ENCODE peak calls at places on chromosomes 12 and 14, in six cellular contexts. Z is HepG2, X is HCT116, Q is K562, F is SK-N-SH, W is GM12878. N is an unnamed sample.
A peak's percentile ranks its signal among the peaks of the same experiment; 100 is the strongest.

GRCh38 chr14:77059276-77059934 is 30.9 kb upstream of the IRF2BPL start:
- DNase-seq in W (no peak), F (no peak), X (peak; percentile 67), Q (peak; percentile 77), Z (peak; percentile 51), N (peak; percentile 82)

GRCh38 chr12:47828967-47829482 is 9.3 kb upstream of the HDAC7 start:
- DNase-seq in F (peak; percentile 83), Z (no peak), W (no peak), X (peak; percentile 41), Q (peak; percentile 87), N (peak; percentile 76)

GRCh38 chr14:78029471-78030372 is 140.5 kb upstream of the NRXN3 start:
- DNase-seq in Z (no peak), Q (peak; percentile 16), W (no peak), X (no peak), F (no peak), N (peak; percentile 75)

GRCh38 chr12:4962539-4963486 is 53.1 kb downstream of the KCNA1 start:
- DNase-seq in Z (no peak), W (no peak), X (no peak), Q (no peak), F (no peak), N (no peak)

GRCh38 chr14:101740981-101741380 is 20.5 kb upstream of the PPP2R5C start:
- DNase-seq in Q (no peak), Z (no peak), X (no peak), F (no peak), W (no peak), N (no peak)

GRCh38 chr14:20683125-20683895 is 1.1 kb upstream of the RNASE4 start:
- DNase-seq in X (peak; percentile 91), F (peak; percentile 50), Z (peak; percentile 92), W (peak; percentile 96), Q (peak; percentile 45), N (peak; percentile 89)

GRCh38 chr12:8609061-8609570 is 3.5 kb downstream of the AICDA start:
- DNase-seq in F (peak; percentile 59), W (no peak), X (peak; percentile 35), Z (peak; percentile 28), Q (no peak), N (peak; percentile 66)

GRCh38 chr12:49276304-49277290 is 11.7 kb downstream of the TUBA1C start:
- DNase-seq in Z (no peak), X (no peak), Q (no peak), W (no peak), F (peak; percentile 25), N (no peak)

GRCh38 chr14:105495101-105495989 is 4.3 kb downstream of the TEDC1 start:
- DNase-seq in X (no peak), F (no peak), W (no peak), Q (no peak), Z (no peak), N (no peak)

GRCh38 chr14:104137297-104138097 is 890 bp upstream of the KIF26A start:
- DNase-seq in F (peak; percentile 92), Z (peak; percentile 10), W (no peak), Q (peak; percentile 53), X (no peak), N (peak; percentile 81)

GRCh38 chr12:51082561-51083139 is 746 bp downstream of the CSRNP2 start:
- DNase-seq in F (no peak), X (no peak), W (no peak), Z (peak; percentile 7), Q (no peak), N (peak; percentile 78)

GRCh38 chr12:71456316-71456715 is 16.7 kb downstream of the LGR5 start:
- DNase-seq in W (no peak), X (no peak), Z (no peak), Q (no peak), F (no peak), N (no peak)

GRCh38 chr12:49198431-49199155 is 9.7 kb upstream of the TUBA1A start:
- DNase-seq in Q (no peak), Z (no peak), F (peak; percentile 27), W (no peak), X (no peak), N (peak; percentile 63)

GRCh38 chr14:76867536-76868452 is 41.6 kb downstream of the LRRC74A start:
- DNase-seq in Z (no peak), Q (no peak), X (no peak), F (no peak), W (no peak), N (no peak)

GRCh38 chr12:105561981-105562726 is 231.7 kb downstream of the C12orf75 start:
- DNase-seq in X (peak; percentile 76), Q (no peak), W (no peak), Z (no peak), F (no peak), N (peak; percentile 6)

GRCh38 chr12:24853588-24853987 is 95.3 kb downstream of the BCAT1 start:
- DNase-seq in Q (peak; percentile 14), X (no peak), Z (no peak), W (no peak), F (no peak), N (no peak)

GRCh38 chr12:7797698-7798398 is 8.6 kb downstream of the NANOG start:
- DNase-seq in W (no peak), Z (no peak), F (no peak), Q (no peak), X (no peak), N (no peak)

GRCh38 chr12:65962921-65963883 is 138.9 kb downstream of the HMGA2 start:
- DNase-seq in W (no peak), Z (no peak), F (peak; percentile 5), Q (peak; percentile 8), X (peak; percentile 57), N (peak; percentile 84)

GRCh38 chr14:51304428-51304827 is 64.4 kb downstream of the TMX1 start:
- DNase-seq in Z (no peak), X (no peak), Q (no peak), W (no peak), F (no peak), N (peak; percentile 53)

GRCh38 chr12:127381043-127381668 is 885.8 kb upstream of the TMEM132C start:
- DNase-seq in F (peak; percentile 88), X (peak; percentile 21), Q (peak; percentile 85), Z (peak; percentile 15), W (no peak), N (peak; percentile 79)

DNA sequence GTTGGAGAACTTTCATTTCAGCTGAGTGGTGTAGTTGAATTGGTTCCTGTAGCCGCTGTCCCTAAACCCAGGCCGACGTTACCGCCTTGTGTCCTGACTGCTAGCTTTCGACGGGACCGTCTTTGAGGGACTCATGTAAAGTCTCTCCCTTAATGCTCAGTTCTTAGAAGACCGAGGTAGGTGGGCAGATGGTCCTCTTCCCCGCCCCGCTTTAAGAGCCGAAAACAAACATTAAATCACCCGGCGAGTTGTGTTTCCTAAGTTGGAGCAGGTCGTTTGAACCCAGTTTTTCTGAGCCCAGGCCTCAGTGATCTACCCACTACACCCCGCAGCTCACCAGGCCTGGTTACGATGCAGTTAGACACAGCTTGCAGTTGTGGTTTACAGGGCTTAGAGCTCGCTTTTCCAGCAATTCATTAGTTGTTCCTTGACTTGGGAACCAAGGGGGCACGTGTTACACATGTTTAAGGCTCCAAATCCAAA is 665 bp downstream of the NEDD1 start:
- DNase-seq in X (no peak), Q (peak; percentile 19), F (peak; percentile 42), Z (peak; percentile 15), W (no peak), N (peak; percentile 56)
- TF ChIP-seq REST in X (no peak), Q (no peak), F (no peak), Z (no peak), W (no peak), N (no peak)

DNA sequence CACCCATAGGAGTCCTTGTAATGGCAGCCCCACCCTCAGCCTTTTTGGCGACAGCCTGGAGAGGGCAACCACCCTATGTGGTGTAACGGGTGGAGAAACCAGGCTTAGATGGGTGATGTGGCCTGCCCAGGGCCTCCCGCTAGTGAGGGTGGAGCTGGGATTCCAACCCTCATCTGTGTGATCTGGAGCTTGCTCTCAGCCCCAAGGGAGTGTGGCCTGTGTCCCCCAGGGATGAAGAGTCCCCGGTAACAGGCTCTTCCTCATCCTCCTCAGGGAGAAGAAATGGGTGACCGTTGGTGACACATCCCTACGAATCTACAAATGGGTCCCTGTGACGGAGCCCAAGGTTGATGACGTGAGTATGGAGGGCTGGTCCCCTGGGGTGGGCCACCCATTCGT is 8.7 kb downstream of the BCL7A start:
- DNase-seq in Z (no peak), X (no peak), F (no peak), Q (no peak), W (no peak), N (no peak)
- H4K20me1 ChIP-seq in Z (peaks cover 3% of the 10 kb centered on the region), X (no peaks in the 10 kb centered on the region), F (peaks cover 70% of the 10 kb centered on the region), Q (peaks cover 9% of the 10 kb centered on the region), W (no peaks in the 10 kb centered on the region), N (peaks cover 15% of the 10 kb centered on the region)

GRCh38 chr12:42259699-42260098 is 21.7 kb upstream of the YAF2 start:
- DNase-seq in W (no peak), Z (no peak), F (no peak), X (no peak), Q (no peak), N (no peak)

GRCh38 chr12:42266579-42267230 is 28.7 kb upstream of the YAF2 start:
- DNase-seq in F (no peak), W (no peak), Z (no peak), Q (no peak), X (no peak), N (no peak)

GRCh38 chr12:42261708-42262107 is 23.7 kb upstream of the YAF2 start:
- DNase-seq in W (no peak), Z (no peak), X (no peak), Q (no peak), F (no peak), N (no peak)

GRCh38 chr12:42260518-42260917 is 22.5 kb upstream of the YAF2 start:
- DNase-seq in Q (no peak), X (no peak), Z (no peak), W (no peak), F (no peak), N (no peak)

DNA sequence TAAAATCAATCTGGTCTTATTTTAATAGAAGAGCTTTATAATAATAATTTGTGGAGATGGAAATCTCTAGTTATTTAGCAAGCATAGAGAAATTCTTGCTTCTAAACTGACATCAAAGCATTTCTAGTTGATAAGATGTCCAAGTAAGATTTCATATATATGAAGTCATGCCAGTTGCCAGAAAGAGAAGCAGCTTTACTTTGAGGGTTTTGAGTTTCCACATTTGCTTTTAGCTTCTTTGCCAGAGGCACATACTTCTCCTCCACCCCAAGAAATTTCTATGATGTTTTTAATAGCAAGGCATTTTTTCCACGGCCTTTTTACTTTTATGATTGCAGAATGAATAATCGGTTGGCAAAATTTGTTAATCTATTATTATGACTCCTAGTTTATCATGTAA is 24.2 kb upstream of the YAF2 start:
- DNase-seq in Z (no peak), W (no peak), F (no peak), Q (no peak), X (no peak), N (no peak)
- H3K4me2 ChIP-seq in Z (no peak overlapping the region), W (no peak overlapping the region), F (no peak overlapping the region), Q (no peak overlapping the region), X (no peak overlapping the region), N (no peak overlapping the region)

GRCh38 chr12:120865094-120865493 is 39.1 kb downstream of the SPPL3 start:
- DNase-seq in X (no peak), Q (no peak), W (no peak), F (no peak), Z (no peak), N (no peak)
- TF ChIP-seq REST in X (no peak), Q (no peak), W (no peak), F (no peak), Z (no peak), N (no peak)